ENCODE peak calls at places on chromosomes 12 and 14, in seven cellular contexts. C, X, G, N, H, E and P are unnamed samples.

GRCh38 chr14:93137864-93138263 is 22.1 kb upstream of the ITPK1 start:
- DNase-seq in G (no peak), C (peak), N (no peak), H (peak), X (no peak), E (no peak), P (peak)

GRCh38 chr12:70994217-70994788 is 73.8 kb upstream of the PTPRR start:
- DNase-seq in X (peak), G (peak), H (no peak), E (no peak), N (no peak), C (no peak), P (no peak)

GRCh38 chr12:90652280-90652679 is 302.7 kb downstream of the CCER1 start:
- DNase-seq in E (no peak), G (no peak), X (no peak), N (no peak), H (no peak), C (no peak), P (no peak)

GRCh38 chr14:100726812-100727564 is at the start of gene DLK1:
- DNase-seq in C (no peak), N (no peak), G (no peak), E (no peak), H (no peak), X (no peak), P (no peak)

GRCh38 chr12:48388938-48389337 is 38.2 kb upstream of the ZNF641 start:
- DNase-seq in C (no peak), X (no peak), N (no peak), E (no peak), H (no peak), G (peak), P (no peak)

GRCh38 chr12:122090759-122091535 is 12.4 kb downstream of the MLXIP start:
- DNase-seq in E (no peak), H (no peak), N (no peak), C (no peak), X (peak), G (peak), P (no peak)

GRCh38 chr14:33848706-33849454 is 102.0 kb downstream of the EGLN3 start:
- DNase-seq in G (peak), E (no peak), H (peak), X (peak), N (no peak), C (peak), P (peak)

GRCh38 chr12:17192721-17193120 is 586.8 kb upstream of the LMO3 start:
- DNase-seq in C (no peak), H (no peak), N (no peak), G (no peak), E (no peak), X (no peak), P (no peak)

GRCh38 chr12:76866146-76866545 is 12.7 kb downstream of the CSRP2 start:
- DNase-seq in E (no peak), X (no peak), H (no peak), G (no peak), N (no peak), C (no peak), P (no peak)

GRCh38 chr12:121697093-121697698 is 15.4 kb upstream of the TMEM120B start:
- DNase-seq in G (peak), X (peak), H (peak), C (no peak), N (peak), E (peak), P (peak)

GRCh38 chr12:66901136-66901932 is 222.5 kb upstream of the GRIP1 start:
- DNase-seq in G (no peak), X (no peak), H (no peak), E (no peak), C (no peak), N (no peak), P (no peak)

GRCh38 chr12:7129647-7130536 is at the start of gene CLSTN3:
- DNase-seq in H (peak), N (peak), G (peak), X (peak), E (peak), C (peak), P (peak)

GRCh38 chr12:132776816-132777568 is 15.4 kb upstream of the ANKLE2 start:
- DNase-seq in N (no peak), X (no peak), H (no peak), E (no peak), C (peak), G (no peak), P (no peak)

GRCh38 chr14:71221119-71221518 is 313.9 kb downstream of the PCNX1 start:
- DNase-seq in G (no peak), N (no peak), H (no peak), X (no peak), E (no peak), C (no peak), P (no peak)

GRCh38 chr14:59161571-59162175 is 26.8 kb upstream of the DAAM1 start:
- DNase-seq in G (peak), N (no peak), X (peak), C (no peak), H (no peak), E (peak), P (no peak)

GRCh38 chr14:95316826-95317225 is 2.9 kb downstream of the CLMN start:
- DNase-seq in H (no peak), N (no peak), X (no peak), E (no peak), G (no peak), C (no peak), P (no peak)

GRCh38 chr14:61950340-61950739 is 188.1 kb downstream of the SNAPC1 start:
- DNase-seq in E (no peak), G (no peak), X (peak), C (no peak), H (no peak), N (no peak), P (no peak)

GRCh38 chr14:52790011-52790755 is 1.2 kb downstream of the GNPNAT1 start:
- DNase-seq in X (peak), E (no peak), N (no peak), H (no peak), C (no peak), G (no peak), P (no peak)